ENCODE peak calls at places on chromosomes 2 and 18, in eight cellular contexts. J is SJSA1, M is endothelial cell, Q is retina, E is dorsolateral prefrontal cortex, I is NCI-H1436, R is nucleus accumbens, Y is HS-5. G is an unnamed sample.
A peak's percentile ranks its signal among the peaks of the same experiment; 100 is the strongest.

GRCh38 chr2:184780944-184781343 is 182.6 kb downstream of the ZNF804A start:
- DNase-seq in M (no peak), Y (no peak), J (no peak), I (no peak), R (no peak), E (no peak), Q (no peak), G (no peak)

GRCh38 chr2:111178730-111179405 is 58.2 kb downstream of the BCL2L11 start:
- DNase-seq in I (no peak), E (no peak), R (no peak), Y (no peak), J (peak; percentile 57), M (no peak), Q (no peak), G (no peak)

GRCh38 chr2:182767578-182767977 is 51.5 kb downstream of the DNAJC10 start:
- DNase-seq in Q (no peak), R (no peak), M (no peak), Y (no peak), I (no peak), J (no peak), E (no peak), G (peak; percentile 4)

GRCh38 chr2:88627856-88628568 is 748 bp upstream of the EIF2AK3 start:
- DNase-seq in M (peak; percentile 71), Q (no peak), R (peak; percentile 81), Y (peak; percentile 91), I (peak; percentile 41), E (peak; percentile 82), J (peak; percentile 89), G (peak; percentile 95)

GRCh38 chr2:38706846-38707345 is 41.0 kb downstream of the GALM start:
- DNase-seq in R (no peak), M (no peak), J (no peak), E (no peak), Y (no peak), Q (no peak), I (no peak), G (no peak)

GRCh38 chr2:191358325-191359025 is 113.3 kb downstream of the MYO1B start:
- DNase-seq in J (no peak), M (no peak), I (no peak), Y (no peak), E (no peak), Q (no peak), R (no peak), G (no peak)

GRCh38 chr2:239378918-239379640 is 21.7 kb downstream of the HDAC4 start:
- DNase-seq in Y (no peak), Q (no peak), M (no peak), R (no peak), E (peak; percentile 27), I (no peak), J (no peak), G (no peak)

GRCh38 chr18:2825613-2826205 is 21.1 kb upstream of the EMILIN2 start:
- DNase-seq in R (no peak), Q (no peak), Y (no peak), J (no peak), E (no peak), M (no peak), I (no peak), G (no peak)

GRCh38 chr2:226215902-226216503 is 583.6 kb downstream of the IRS1 start:
- DNase-seq in Q (peak; percentile 52), Y (no peak), I (peak; percentile 41), R (peak; percentile 10), J (peak; percentile 47), E (no peak), M (peak; percentile 83), G (no peak)

G was measured in foreskin melanocyte.